ENCODE peak calls at places on chromosome 10, in four cellular contexts. H, T, N and B are unnamed samples.

GRCh38 chr10:104642311-104643022 is 1.4 kb downstream of the SORCS3 start:
- DNase-seq in T (peak), H (no peak), N (peak), B (peak)

GRCh38 chr10:43322769-43323168 is 48.7 kb upstream of the FXYD4 start:
- DNase-seq in T (peak), N (peak), H (peak), B (peak)

GRCh38 chr10:97882142-97883091 is 32.8 kb downstream of the GOLGA7B start:
- DNase-seq in T (no peak), N (no peak), H (no peak), B (no peak)

GRCh38 chr10:117547301-117548153 is 5.0 kb downstream of the EMX2 start:
- DNase-seq in H (peak), T (peak), N (no peak), B (no peak)

GRCh38 chr10:74825033-74825370 is 1.4 kb upstream of the KAT6B start:
- DNase-seq in H (no peak), N (peak), T (peak), B (peak)

GRCh38 chr10:10826125-10826524 is 191.5 kb upstream of the CELF2 start:
- DNase-seq in T (no peak), N (no peak), H (no peak), B (no peak)

GRCh38 chr10:11367505-11367904 is 243.9 kb downstream of the USP6NL start:
- DNase-seq in H (no peak), N (no peak), T (no peak), B (no peak)

GRCh38 chr10:5583525-5584175 is 58.9 kb downstream of the CALML3 start:
- DNase-seq in H (no peak), N (peak), T (peak), B (peak)

GRCh38 chr10:31947144-31947926 is 18.7 kb upstream of the ARHGAP12 start:
- DNase-seq in H (no peak), N (no peak), T (no peak), B (no peak)

GRCh38 chr10:107561136-107561650 is 396.7 kb upstream of the SORCS1 start:
- DNase-seq in T (no peak), H (no peak), N (no peak), B (no peak)

DNA sequence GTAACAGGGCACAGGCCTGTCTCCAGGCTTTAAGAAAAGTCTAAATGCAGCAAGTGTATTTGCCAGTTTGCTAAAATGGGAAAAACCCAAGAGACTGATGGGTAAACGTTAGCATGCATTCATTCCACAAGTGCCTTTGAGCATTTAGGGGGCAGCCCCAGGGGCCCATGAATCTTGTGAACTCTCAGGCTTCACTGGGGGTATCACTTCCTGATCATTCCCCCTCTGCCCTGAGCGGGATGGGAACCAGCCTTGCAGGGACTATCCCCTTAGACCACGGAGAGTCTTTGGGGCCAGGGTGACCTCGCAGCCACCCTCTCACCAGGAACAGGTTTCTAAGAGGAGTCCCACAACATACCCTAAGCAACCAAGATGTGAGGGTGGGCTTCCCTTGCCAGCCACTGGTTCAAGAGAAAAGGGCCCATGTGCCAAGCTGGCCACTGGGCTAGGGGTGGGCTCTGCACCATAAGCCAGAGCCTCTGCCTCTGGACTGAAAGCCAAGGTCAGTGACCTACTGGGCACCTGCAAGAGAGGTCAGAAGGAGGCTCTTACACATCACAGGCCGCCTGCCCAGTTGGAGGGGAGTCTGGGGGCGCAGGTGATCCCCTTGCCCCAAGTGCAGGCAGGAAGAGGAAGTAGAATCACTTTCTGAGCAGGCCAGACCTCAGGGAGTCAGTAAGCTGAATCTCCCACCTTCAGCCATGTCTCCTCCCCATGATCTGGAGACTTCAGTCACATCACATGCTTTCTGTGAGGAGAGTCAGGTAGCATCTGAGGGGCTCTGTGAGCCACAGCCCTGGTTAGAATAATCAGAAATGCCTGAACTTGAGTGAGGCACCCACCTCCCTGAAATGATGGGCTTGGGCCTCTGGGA is 75.0 kb downstream of the C10orf105 start:
- DNase-seq in N (no peak), T (no peak), H (no peak), B (no peak)
- H3K27ac ChIP-seq in N (no peak), T (no peak), H (no peak), B (no peak)

DNA sequence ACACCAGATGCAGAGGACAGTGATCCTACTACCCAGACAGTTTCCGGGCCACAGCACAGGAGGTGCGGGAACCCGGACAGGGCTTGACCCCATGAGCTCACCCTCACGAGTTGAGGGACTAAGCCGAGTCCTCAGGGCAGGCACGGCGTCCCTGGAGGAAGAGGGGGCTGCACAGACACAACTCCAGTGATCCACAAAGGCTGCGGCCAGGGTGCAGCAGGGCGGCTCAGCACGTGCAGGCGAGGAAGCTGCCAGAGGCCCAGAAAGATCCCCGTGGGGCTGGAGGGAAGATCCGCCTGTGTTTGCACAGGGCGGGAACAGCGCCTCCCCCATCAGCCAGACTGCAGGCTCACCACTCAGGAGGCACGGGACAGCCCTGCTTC is 45.9 kb upstream of the TMEM72 start:
- DNase-seq in T (peak), H (peak), N (peak), B (no peak)
- H3K4me3 ChIP-seq in T (no peak), H (peak), N (no peak), B (peak)

GRCh38 chr10:128870830-128871597 is 596.0 kb upstream of the MGMT start:
- DNase-seq in T (no peak), N (no peak), H (peak), B (no peak)

GRCh38 chr10:128867119-128867518 is 599.9 kb upstream of the MGMT start:
- DNase-seq in H (no peak), T (no peak), N (no peak), B (no peak)

GRCh38 chr10:128867819-128868218 is 599.2 kb upstream of the MGMT start:
- DNase-seq in H (peak), T (no peak), N (no peak), B (no peak)

GRCh38 chr10:128869101-128869712 is 597.8 kb upstream of the MGMT start:
- DNase-seq in N (no peak), T (no peak), H (peak), B (no peak)

DNA sequence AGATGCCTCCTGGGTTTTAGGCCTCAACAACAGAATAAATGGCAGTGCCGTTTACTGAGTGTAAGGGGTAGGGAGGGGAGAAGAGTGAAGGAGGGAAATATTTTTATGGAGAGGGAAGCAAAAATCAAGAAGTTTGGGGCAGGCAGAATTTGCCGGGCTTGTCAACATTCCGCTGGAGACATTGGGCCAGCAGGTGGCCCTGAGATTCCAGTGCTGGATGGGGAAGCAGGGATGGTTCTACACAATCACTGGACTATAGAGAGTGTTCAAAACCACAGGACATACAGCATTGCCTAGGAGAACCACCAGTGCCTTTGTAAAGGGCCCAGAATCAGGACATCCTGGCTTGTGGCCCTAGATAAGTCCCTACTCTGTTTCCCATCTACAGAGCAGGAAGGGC is 598.6 kb upstream of the MGMT start:
- DNase-seq in H (peak), T (no peak), N (no peak), B (no peak)
- H3K27ac ChIP-seq in H (no peak), T (no peak), N (no peak), B (no peak)

GRCh38 chr10:130493021-130493420 is 356.8 kb downstream of the GLRX3 start:
- DNase-seq in T (no peak), N (no peak), H (peak), B (no peak)
- H3K4me3 ChIP-seq in T (no peak), N (no peak), H (no peak), B (no peak)

GRCh38 chr10:15253951-15254807 is 85.7 kb upstream of the NMT2 start:
- DNase-seq in N (no peak), H (no peak), T (no peak), B (no peak)
- H3K27ac ChIP-seq in N (no peak), H (no peak), T (no peak), B (no peak)